ENCODE peak calls at places on chromosomes 12 and 14, in six cellular contexts. H is GM23338, Q is HepG2, D is WTC11, X is H1, Z is GM12878. Y is an unnamed sample.

GRCh38 chr12:123891516-123892179 is 81.0 kb downstream of the CCDC92 start:
- DNase-seq in H (no peak), Q (no peak), D (no peak), X (no peak), Z (no peak), Y (no peak)

GRCh38 chr12:4824415-4824814 is 85.3 kb upstream of the KCNA1 start:
- DNase-seq in H (no peak), Q (no peak), D (no peak), X (no peak), Z (no peak), Y (no peak)

GRCh38 chr14:71380271-71380670 is 473.0 kb downstream of the PCNX1 start:
- DNase-seq in H (peak), Q (no peak), D (no peak), X (no peak), Z (no peak), Y (no peak)

GRCh38 chr14:75479770-75480600 is 42.3 kb upstream of the BATF start:
- DNase-seq in H (peak), Q (no peak), D (peak), X (peak), Z (no peak), Y (no peak)

GRCh38 chr14:74612346-74613021 is 447 bp upstream of the LTBP2 start:
- DNase-seq in H (peak), Q (peak), D (peak), X (peak), Z (no peak), Y (peak)

GRCh38 chr14:37595809-37596595 is 573 bp downstream of the TTC6 start:
- DNase-seq in H (peak), Q (peak), D (peak), X (peak), Z (no peak), Y (peak)

GRCh38 chr12:71426648-71427047 is 12.9 kb upstream of the LGR5 start:
- DNase-seq in H (no peak), Q (no peak), D (no peak), X (no peak), Z (no peak), Y (no peak)

GRCh38 chr14:88233915-88234314 is 89.2 kb downstream of the KCNK10 start:
- DNase-seq in H (peak), Q (peak), D (peak), X (no peak), Z (no peak), Y (peak)

GRCh38 chr12:107895966-107896365 is 121.5 kb downstream of the ASCL4 start:
- DNase-seq in H (no peak), Q (no peak), D (no peak), X (no peak), Z (no peak), Y (no peak)

GRCh38 chr12:122203301-122203967 is at the start of gene B3GNT4:
- DNase-seq in H (peak), Q (no peak), D (peak), X (peak), Z (no peak), Y (peak)

GRCh38 chr14:61472801-61473376 is 151.5 kb downstream of the PRKCH start:
- DNase-seq in H (no peak), Q (no peak), D (no peak), X (no peak), Z (no peak), Y (no peak)

GRCh38 chr14:51318777-51319176 is 78.7 kb downstream of the TMX1 start:
- DNase-seq in H (no peak), Q (no peak), D (no peak), X (no peak), Z (no peak), Y (no peak)

GRCh38 chr14:96434040-96434439 is 42.1 kb downstream of the AK7 start:
- DNase-seq in H (no peak), Q (no peak), D (no peak), X (no peak), Z (no peak), Y (no peak)

GRCh38 chr14:80587096-80587724 is 354.3 kb downstream of the CEP128 start:
- DNase-seq in H (peak), Q (peak), D (no peak), X (no peak), Z (peak), Y (no peak)

GRCh38 chr12:12723147-12723680 is 6.0 kb downstream of the CDKN1B start:
- DNase-seq in H (no peak), Q (no peak), D (no peak), X (no peak), Z (no peak), Y (no peak)

GRCh38 chr12:112185093-112185923 is 59.9 kb downstream of the TRAFD1 start:
- DNase-seq in H (no peak), Q (no peak), D (no peak), X (no peak), Z (no peak), Y (no peak)

GRCh38 chr12:90652280-90652679 is 302.7 kb downstream of the CCER1 start:
- DNase-seq in H (peak), Q (no peak), D (no peak), X (no peak), Z (no peak), Y (no peak)

GRCh38 chr12:14953752-14954151 is 7.6 kb downstream of the ARHGDIB start:
- DNase-seq in H (no peak), Q (no peak), D (no peak), X (no peak), Z (no peak), Y (no peak)

GRCh38 chr12:14950982-14951746 is 10.2 kb downstream of the ARHGDIB start:
- DNase-seq in H (peak), Q (peak), D (no peak), X (no peak), Z (no peak), Y (no peak)

GRCh38 chr12:14955876-14956811 is 5.3 kb downstream of the ARHGDIB start:
- DNase-seq in H (no peak), Q (no peak), D (no peak), X (no peak), Z (peak), Y (no peak)

GRCh38 chr12:14952295-14952995 is 9.0 kb downstream of the ARHGDIB start:
- DNase-seq in H (no peak), Q (peak), D (no peak), X (no peak), Z (no peak), Y (no peak)

DNA sequence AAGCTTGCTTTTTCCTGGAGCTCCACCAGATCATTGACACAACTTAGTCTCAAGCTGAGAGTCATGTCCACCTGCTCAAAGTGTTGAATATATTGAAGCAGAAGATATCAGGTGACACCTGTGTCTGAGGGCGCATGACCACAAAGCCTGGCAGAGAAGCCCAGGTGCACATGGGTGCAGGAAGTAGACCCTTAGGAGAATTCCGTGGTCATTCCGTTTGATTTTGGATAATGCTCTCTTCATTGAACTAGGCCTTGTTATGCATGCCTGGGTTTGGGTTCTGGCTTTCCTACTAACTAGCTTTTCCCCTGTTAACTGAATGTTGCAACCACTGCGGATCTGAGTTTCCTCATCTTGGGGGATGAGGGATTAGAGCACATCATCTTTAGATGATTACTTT is 7.1 kb downstream of the ARHGDIB start:
- DNase-seq in H (no peak), Q (no peak), D (no peak), X (no peak), Z (no peak), Y (no peak)
- TF ChIP-seq CREB1 in H (no peak), Q (no peak), D (no peak), X (no peak), Z (no peak), Y (no peak)

GRCh38 chr12:92473564-92473963 is 229.2 kb upstream of the PLEKHG7 start:
- DNase-seq in H (no peak), Q (no peak), D (no peak), X (no peak), Z (no peak), Y (no peak)

GRCh38 chr12:92472198-92472597 is 230.6 kb upstream of the PLEKHG7 start:
- DNase-seq in H (no peak), Q (no peak), D (no peak), X (no peak), Z (no peak), Y (no peak)

GRCh38 chr12:92478692-92479091 is 224.1 kb upstream of the PLEKHG7 start:
- DNase-seq in H (no peak), Q (no peak), D (no peak), X (no peak), Z (no peak), Y (no peak)

GRCh38 chr12:92471551-92471950 is 231.2 kb upstream of the PLEKHG7 start:
- DNase-seq in H (no peak), Q (no peak), D (no peak), X (no peak), Z (no peak), Y (no peak)

GRCh38 chr12:92476844-92477243 is 225.9 kb upstream of the PLEKHG7 start:
- DNase-seq in H (no peak), Q (no peak), D (no peak), X (no peak), Z (no peak), Y (no peak)
- TF ChIP-seq CREB1 in H (no peak), Q (no peak), D (no peak), X (no peak), Z (no peak), Y (no peak)

DNA sequence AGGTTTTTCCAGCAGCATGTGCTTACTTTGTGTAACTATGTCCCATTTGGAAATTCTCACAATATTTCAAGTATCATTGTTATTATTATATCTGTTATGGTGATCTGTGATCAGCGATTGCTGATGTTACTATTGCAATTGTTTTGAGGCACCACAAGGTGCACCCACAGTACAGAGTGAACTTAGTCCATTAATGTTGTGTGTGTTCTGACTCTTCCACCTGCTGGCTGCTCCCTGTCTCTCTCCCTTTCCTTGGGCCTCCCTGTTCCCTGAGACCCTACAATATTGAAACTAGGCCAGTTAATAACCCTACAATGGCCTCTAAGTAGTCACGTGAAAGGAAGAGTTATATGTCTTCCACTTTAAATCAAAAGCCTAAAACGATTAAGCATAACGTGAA is 153.9 kb downstream of the PIK3C2G start:
- DNase-seq in H (peak), Q (no peak), D (no peak), X (no peak), Z (no peak), Y (no peak)
- TF ChIP-seq CREB1 in H (no peak), Q (no peak), D (no peak), X (no peak), Z (no peak), Y (no peak)

GRCh38 chr12:52559979-52560378 is 7.0 kb upstream of the KRT71 start:
- DNase-seq in H (no peak), Q (no peak), D (no peak), X (no peak), Z (no peak), Y (no peak)

GRCh38 chr12:52566847-52567291 is 6.8 kb downstream of the KRT74 start:
- DNase-seq in H (no peak), Q (no peak), D (no peak), X (no peak), Z (no peak), Y (peak)

GRCh38 chr12:52557481-52557880 is 4.5 kb upstream of the KRT71 start:
- DNase-seq in H (no peak), Q (no peak), D (no peak), X (no peak), Z (no peak), Y (no peak)

GRCh38 chr12:52564582-52564981 is 9.1 kb downstream of the KRT74 start:
- DNase-seq in H (no peak), Q (no peak), D (no peak), X (no peak), Z (no peak), Y (no peak)

GRCh38 chr12:52561880-52562449 is 9.0 kb upstream of the KRT71 start:
- DNase-seq in H (peak), Q (peak), D (no peak), X (no peak), Z (no peak), Y (peak)
- TF ChIP-seq CREB1 in H (no peak), Q (no peak), D (no peak), X (no peak), Z (no peak), Y (no peak)

GRCh38 chr14:105861985-105862465 is 335.6 kb downstream of the TMEM121 start:
- DNase-seq in H (no peak), Q (no peak), D (peak), X (no peak), Z (peak), Y (no peak)
- TF ChIP-seq CREB1 in H (no peak), Q (no peak), D (no peak), X (no peak), Z (peak), Y (no peak)

GRCh38 chr12:32027684-32028355 is 68.6 kb downstream of the RESF1 start:
- DNase-seq in H (no peak), Q (no peak), D (no peak), X (no peak), Z (no peak), Y (no peak)
- TF ChIP-seq CREB1 in H (no peak), Q (no peak), D (no peak), X (no peak), Z (no peak), Y (no peak)

Y was measured in K562.